ENCODE peak calls at places on chromosome 3, in five cellular contexts. One of them, this sample, is unnamed. For H3K4me1, the result is how much of the 10 kb centered on the place peaks cover.

GRCh38 chr3:36707623-36708409 is 56.5 kb downstream of the DCLK3 start:
- DNase-seq in K562: peak
- DNase-seq in HepG2: no peak
- DNase-seq in HCT116: peak
- DNase-seq in spleen: no peak
- DNase-seq in this sample: no peak

GRCh38 chr3:110646496-110646895 is 425.1 kb upstream of the NECTIN3 start:
- DNase-seq in K562: no peak
- DNase-seq in HepG2: no peak
- DNase-seq in HCT116: no peak
- DNase-seq in spleen: no peak
- DNase-seq in this sample: no peak

GRCh38 chr3:38039101-38039898 is at the start of gene DLEC1:
- DNase-seq in K562: no peak
- DNase-seq in HepG2: no peak
- DNase-seq in HCT116: no peak
- DNase-seq in spleen: peak
- DNase-seq in this sample: peak

GRCh38 chr3:158086776-158087175 is 19.4 kb downstream of the SHOX2 start:
- DNase-seq in K562: no peak
- DNase-seq in HepG2: no peak
- DNase-seq in HCT116: no peak
- DNase-seq in spleen: no peak
- DNase-seq in this sample: no peak

GRCh38 chr3:49076116-49076515 is 17.8 kb downstream of the QRICH1 start:
- DNase-seq in K562: no peak
- DNase-seq in HepG2: no peak
- DNase-seq in HCT116: no peak
- DNase-seq in spleen: no peak
- DNase-seq in this sample: no peak

GRCh38 chr3:79994397-79994796 is 226.6 kb upstream of the ROBO1 start:
- DNase-seq in K562: no peak
- DNase-seq in HepG2: no peak
- DNase-seq in HCT116: no peak
- DNase-seq in spleen: no peak
- DNase-seq in this sample: no peak

GRCh38 chr3:183500981-183501704 is 54.4 kb downstream of the KLHL6 start:
- DNase-seq in K562: no peak
- DNase-seq in HepG2: no peak
- DNase-seq in HCT116: no peak
- DNase-seq in spleen: no peak
- DNase-seq in this sample: no peak

GRCh38 chr3:127982155-127982554 is 67.1 kb downstream of the KBTBD12 start:
- DNase-seq in K562: no peak
- DNase-seq in HepG2: no peak
- DNase-seq in HCT116: no peak
- DNase-seq in spleen: no peak
- DNase-seq in this sample: no peak

GRCh38 chr3:33885496-33885895 is 87.1 kb downstream of the PDCD6IP start:
- DNase-seq in K562: no peak
- DNase-seq in HepG2: no peak
- DNase-seq in HCT116: no peak
- DNase-seq in spleen: no peak
- DNase-seq in this sample: no peak

GRCh38 chr3:132972333-132972732 is 65.9 kb upstream of the TMEM108 start:
- DNase-seq in K562: no peak
- DNase-seq in HepG2: no peak
- DNase-seq in HCT116: no peak
- DNase-seq in spleen: no peak
- DNase-seq in this sample: no peak

GRCh38 chr3:159667261-159667660 is 321.4 kb upstream of the IL12A start:
- DNase-seq in K562: no peak
- DNase-seq in HepG2: no peak
- DNase-seq in HCT116: no peak
- DNase-seq in spleen: no peak
- DNase-seq in this sample: no peak

GRCh38 chr3:22115581-22115980 is 364.6 kb upstream of the ZNF385D start:
- DNase-seq in K562: no peak
- DNase-seq in HepG2: no peak
- DNase-seq in HCT116: no peak
- DNase-seq in spleen: no peak
- DNase-seq in this sample: no peak

GRCh38 chr3:28300345-28300962 is 48.1 kb upstream of the ZCWPW2 start:
- DNase-seq in K562: no peak
- DNase-seq in HepG2: no peak
- DNase-seq in HCT116: no peak
- DNase-seq in spleen: no peak
- DNase-seq in this sample: no peak

GRCh38 chr3:52870471-52870870 is 26.9 kb downstream of the STIMATE start:
- DNase-seq in K562: no peak
- DNase-seq in HepG2: no peak
- DNase-seq in HCT116: no peak
- DNase-seq in spleen: no peak
- DNase-seq in this sample: no peak

GRCh38 chr3:152176241-152176640 is 92.5 kb upstream of the MBNL1 start:
- DNase-seq in K562: no peak
- DNase-seq in HepG2: no peak
- DNase-seq in HCT116: no peak
- DNase-seq in spleen: no peak
- DNase-seq in this sample: no peak

GRCh38 chr3:120438216-120438615 is 12.6 kb downstream of the FSTL1 start:
- DNase-seq in K562: no peak
- DNase-seq in HepG2: no peak
- DNase-seq in HCT116: no peak
- DNase-seq in spleen: no peak
- DNase-seq in this sample: no peak

GRCh38 chr3:105829879-105830622 is 38.8 kb downstream of the CBLB start:
- DNase-seq in K562: no peak
- DNase-seq in HepG2: no peak
- DNase-seq in HCT116: no peak
- DNase-seq in spleen: no peak
- DNase-seq in this sample: no peak

GRCh38 chr3:43296565-43296964 is 10.2 kb downstream of the SNRK start:
- DNase-seq in K562: peak
- DNase-seq in HepG2: no peak
- DNase-seq in HCT116: no peak
- DNase-seq in spleen: peak
- DNase-seq in this sample: no peak

GRCh38 chr3:193029800-193030199 is 112.1 kb upstream of the MB21D2 start:
- DNase-seq in K562: no peak
- DNase-seq in HepG2: no peak
- DNase-seq in HCT116: no peak
- DNase-seq in spleen: no peak
- DNase-seq in this sample: no peak

GRCh38 chr3:185732782-185733181 is 92.1 kb downstream of the IGF2BP2 start:
- DNase-seq in K562: no peak
- DNase-seq in HepG2: peak
- DNase-seq in HCT116: no peak
- DNase-seq in spleen: no peak
- DNase-seq in this sample: no peak

GRCh38 chr3:9302425-9303181 is 53.2 kb upstream of the SRGAP3 start:
- DNase-seq in K562: peak
- DNase-seq in HepG2: peak
- DNase-seq in HCT116: peak
- DNase-seq in spleen: peak
- DNase-seq in this sample: peak

GRCh38 chr3:158768881-158769518 is 32.9 kb upstream of the MFSD1 start:
- DNase-seq in K562: no peak
- DNase-seq in HepG2: peak
- DNase-seq in HCT116: no peak
- DNase-seq in spleen: no peak
- DNase-seq in this sample: peak

GRCh38 chr3:148873928-148874326 is 8.8 kb downstream of the CPA3 start:
- DNase-seq in K562: no peak
- DNase-seq in HepG2: no peak
- DNase-seq in HCT116: no peak
- DNase-seq in spleen: no peak
- DNase-seq in this sample: no peak

GRCh38 chr3:73765878-73766564 is 141.3 kb upstream of the PDZRN3 start:
- DNase-seq in K562: no peak
- DNase-seq in HepG2: no peak
- DNase-seq in HCT116: no peak
- DNase-seq in spleen: no peak
- DNase-seq in this sample: no peak

GRCh38 chr3:11601446-11602241 is 42.1 kb downstream of the VGLL4 start:
- DNase-seq in K562: no peak
- DNase-seq in HepG2: no peak
- DNase-seq in HCT116: no peak
- DNase-seq in spleen: peak
- DNase-seq in this sample: no peak

GRCh38 chr3:195556390-195556789 is 13.3 kb upstream of the PPP1R2 start:
- DNase-seq in K562: peak
- DNase-seq in HepG2: no peak
- DNase-seq in HCT116: no peak
- DNase-seq in spleen: no peak
- DNase-seq in this sample: no peak

GRCh38 chr3:195555110-195555509 is 12.0 kb upstream of the PPP1R2 start:
- DNase-seq in K562: no peak
- DNase-seq in HepG2: no peak
- DNase-seq in HCT116: no peak
- DNase-seq in spleen: no peak
- DNase-seq in this sample: no peak

GRCh38 chr3:195558602-195559001 is 15.5 kb upstream of the PPP1R2 start:
- DNase-seq in K562: peak
- DNase-seq in HepG2: peak
- DNase-seq in HCT116: peak
- DNase-seq in spleen: no peak
- DNase-seq in this sample: no peak

GRCh38 chr3:195559723-195560409 is 16.7 kb upstream of the PPP1R2 start:
- DNase-seq in K562: no peak
- DNase-seq in HepG2: peak
- DNase-seq in HCT116: peak
- DNase-seq in spleen: no peak
- DNase-seq in this sample: no peak

DNA sequence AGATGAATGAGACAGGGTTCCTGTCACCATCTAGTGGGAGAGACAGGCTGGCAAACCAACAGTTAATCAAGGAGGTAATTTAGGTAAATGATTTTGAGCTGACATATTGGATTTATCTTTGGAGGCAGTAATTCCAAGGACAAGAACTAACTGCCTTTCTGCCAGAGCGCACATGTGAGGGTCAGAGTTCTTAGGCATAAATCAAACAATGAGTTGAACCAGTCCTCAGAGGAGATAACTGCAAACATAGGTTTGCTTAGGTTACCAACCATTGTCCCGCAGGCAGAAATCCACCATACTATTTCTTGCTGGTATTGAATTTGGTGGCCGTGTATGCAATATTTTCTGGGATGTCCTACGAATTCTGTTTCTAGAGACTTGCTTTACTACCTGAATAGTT is 14.2 kb upstream of the PPP1R2 start:
- DNase-seq in K562: no peak
- DNase-seq in HepG2: peak
- DNase-seq in HCT116: no peak
- DNase-seq in spleen: no peak
- DNase-seq in this sample: no peak
- TF ChIP-seq POLR2AphosphoS5 in K562: no peak
- TF ChIP-seq POLR2AphosphoS5 in HepG2: no peak
- TF ChIP-seq POLR2AphosphoS5 in HCT116: no peak
- TF ChIP-seq POLR2AphosphoS5 in spleen: no peak
- TF ChIP-seq POLR2AphosphoS5 in this sample: no peak

GRCh38 chr3:189334064-189334920 is 162.5 kb downstream of the TPRG1 start:
- DNase-seq in K562: no peak
- DNase-seq in HepG2: no peak
- DNase-seq in HCT116: no peak
- DNase-seq in spleen: no peak
- DNase-seq in this sample: no peak
- TF ChIP-seq POLR2A in K562: no peak
- TF ChIP-seq POLR2A in HepG2: no peak
- TF ChIP-seq POLR2A in HCT116: no peak
- TF ChIP-seq POLR2A in spleen: no peak
- TF ChIP-seq POLR2A in this sample: no peak

GRCh38 chr3:46544771-46545503 is 21.2 kb downstream of the LRRC2 start:
- DNase-seq in K562: no peak
- DNase-seq in HepG2: no peak
- DNase-seq in HCT116: no peak
- DNase-seq in spleen: no peak
- DNase-seq in this sample: no peak
- H3K4me1 ChIP-seq in K562: under half
- H3K4me1 ChIP-seq in HepG2: under half
- H3K4me1 ChIP-seq in HCT116: under half
- H3K4me1 ChIP-seq in spleen: under half
- H3K4me1 ChIP-seq in this sample: under half

GRCh38 chr3:187739561-187740445 is 5.5 kb downstream of the BCL6 start:
- DNase-seq in K562: peak
- DNase-seq in HepG2: no peak
- DNase-seq in HCT116: peak
- DNase-seq in spleen: peak
- DNase-seq in this sample: peak

GRCh38 chr3:187742351-187743171 is 2.7 kb downstream of the BCL6 start:
- DNase-seq in K562: peak
- DNase-seq in HepG2: no peak
- DNase-seq in HCT116: no peak
- DNase-seq in spleen: no peak
- DNase-seq in this sample: peak

GRCh38 chr3:187743195-187744141 is 1.8 kb downstream of the BCL6 start:
- DNase-seq in K562: peak
- DNase-seq in HepG2: no peak
- DNase-seq in HCT116: no peak
- DNase-seq in spleen: peak
- DNase-seq in this sample: peak

GRCh38 chr3:187740446-187741399 is 4.5 kb downstream of the BCL6 start:
- DNase-seq in K562: peak
- DNase-seq in HepG2: no peak
- DNase-seq in HCT116: no peak
- DNase-seq in spleen: peak
- DNase-seq in this sample: peak

DNA sequence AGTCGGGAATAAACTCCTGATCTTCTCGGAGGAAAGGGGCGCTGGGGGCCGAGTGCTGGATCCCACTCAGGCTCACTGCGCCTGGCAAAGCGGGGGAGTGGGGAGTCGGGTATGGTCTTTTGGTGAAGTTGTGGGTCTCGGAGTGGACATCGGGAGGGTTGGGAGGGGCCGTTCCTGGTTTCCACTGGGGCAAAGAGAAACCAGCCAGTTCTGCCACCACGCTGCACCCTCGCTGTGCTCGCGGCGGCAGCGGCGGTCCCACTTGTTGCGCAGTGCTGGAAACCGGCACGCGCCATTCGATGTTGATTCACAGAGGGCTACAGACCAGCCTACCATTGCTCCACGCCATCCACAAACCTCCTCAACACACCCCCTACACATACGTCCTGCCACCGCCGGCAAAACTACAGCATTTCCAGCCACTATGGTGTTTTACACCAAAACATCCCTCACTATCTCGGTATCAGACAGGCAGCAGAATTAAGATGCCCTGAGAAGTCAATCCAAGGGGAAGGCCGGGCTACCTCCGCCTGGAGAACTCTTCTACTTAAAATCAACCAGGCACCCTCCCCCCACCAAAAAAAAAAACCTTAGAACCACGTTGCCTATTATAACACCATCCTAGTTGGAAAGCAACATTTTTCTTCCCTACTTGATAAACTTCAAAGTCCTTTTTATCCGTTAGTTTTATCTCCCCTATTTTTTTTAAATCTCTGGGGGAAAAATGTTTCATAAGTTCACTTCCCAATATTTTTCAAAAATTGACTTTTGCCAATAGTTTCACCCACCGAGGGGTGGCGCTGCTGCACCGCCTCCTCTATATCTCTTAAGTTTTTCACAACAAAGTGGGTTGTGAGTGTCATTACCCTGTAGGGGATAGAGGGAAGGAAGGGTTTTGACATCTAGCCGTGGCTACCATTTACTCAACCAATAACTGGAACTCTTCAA is 3.6 kb downstream of the BCL6 start:
- DNase-seq in K562: peak
- DNase-seq in HepG2: peak
- DNase-seq in HCT116: peak
- DNase-seq in spleen: peak
- DNase-seq in this sample: peak
- TF ChIP-seq POLR2AphosphoS5 in K562: no peak
- TF ChIP-seq POLR2AphosphoS5 in HepG2: no peak
- TF ChIP-seq POLR2AphosphoS5 in HCT116: peak
- TF ChIP-seq POLR2AphosphoS5 in spleen: peak
- TF ChIP-seq POLR2AphosphoS5 in this sample: peak